ENCODE peak calls at places on chromosomes 7 and 10, in eight cellular contexts. C is lower lobe of right lung, S is cardiac fibroblast, A is A549, W is fibroblast of mammary gland, B is pancreas, Q is choroid plexus epithelial cell, U is fibroblast of lung. O is an unnamed sample.

GRCh38 chr7:129225931-129226572 is 1.2 kb downstream of the AHCYL2 start:
- DNase-seq in U (no peak), A (no peak), B (no peak), C (no peak), Q (peak), W (peak), S (no peak), O (no peak)

GRCh38 chr10:124012991-124013390 is 80.4 kb downstream of the CHST15 start:
- DNase-seq in B (no peak), S (no peak), A (no peak), Q (no peak), C (peak), U (no peak), W (no peak), O (no peak)

GRCh38 chr10:96390460-96390864 is 31.7 kb upstream of the OPALIN start:
- DNase-seq in A (no peak), C (no peak), U (no peak), B (peak), S (no peak), W (no peak), Q (no peak), O (no peak)

GRCh38 chr7:158495780-158496179 is 91.8 kb downstream of the PTPRN2 start:
- DNase-seq in S (peak), C (no peak), U (no peak), Q (peak), A (peak), B (no peak), W (peak), O (no peak)

GRCh38 chr10:100983868-100984669 is 3.2 kb downstream of the MRPL43 start:
- DNase-seq in A (no peak), C (peak), U (no peak), B (no peak), W (no peak), S (no peak), Q (no peak), O (no peak)

GRCh38 chr10:117541405-117541908 is 1.1 kb upstream of the EMX2 start:
- DNase-seq in A (no peak), S (peak), Q (peak), W (peak), B (no peak), C (no peak), U (no peak), O (no peak)

GRCh38 chr10:121927361-121927840 is 430 bp downstream of the ATE1 start:
- DNase-seq in B (peak), S (no peak), U (peak), C (peak), W (peak), Q (no peak), A (no peak), O (peak)

GRCh38 chr7:80851896-80852476 is 66.9 kb downstream of the SEMA3C start:
- DNase-seq in C (no peak), B (no peak), W (peak), Q (peak), U (peak), A (peak), S (peak), O (peak)

GRCh38 chr10:117496616-117497028 is 45.9 kb upstream of the EMX2 start:
- DNase-seq in Q (peak), A (peak), U (peak), C (peak), S (peak), B (peak), W (peak), O (peak)

GRCh38 chr7:22111661-22112060 is 166.0 kb upstream of the CDCA7L start:
- DNase-seq in S (no peak), C (no peak), U (no peak), A (no peak), W (no peak), Q (peak), B (no peak), O (no peak)

GRCh38 chr7:22108151-22108845 is 162.6 kb upstream of the CDCA7L start:
- DNase-seq in C (no peak), Q (no peak), A (no peak), B (no peak), U (no peak), W (no peak), S (no peak), O (no peak)

GRCh38 chr7:22110227-22110839 is 164.6 kb upstream of the CDCA7L start:
- DNase-seq in Q (peak), U (peak), B (peak), C (no peak), S (peak), W (peak), A (peak), O (peak)

GRCh38 chr7:22110881-22111280 is 165.2 kb upstream of the CDCA7L start:
- DNase-seq in Q (peak), B (no peak), U (no peak), W (no peak), S (no peak), C (no peak), A (no peak), O (no peak)

DNA sequence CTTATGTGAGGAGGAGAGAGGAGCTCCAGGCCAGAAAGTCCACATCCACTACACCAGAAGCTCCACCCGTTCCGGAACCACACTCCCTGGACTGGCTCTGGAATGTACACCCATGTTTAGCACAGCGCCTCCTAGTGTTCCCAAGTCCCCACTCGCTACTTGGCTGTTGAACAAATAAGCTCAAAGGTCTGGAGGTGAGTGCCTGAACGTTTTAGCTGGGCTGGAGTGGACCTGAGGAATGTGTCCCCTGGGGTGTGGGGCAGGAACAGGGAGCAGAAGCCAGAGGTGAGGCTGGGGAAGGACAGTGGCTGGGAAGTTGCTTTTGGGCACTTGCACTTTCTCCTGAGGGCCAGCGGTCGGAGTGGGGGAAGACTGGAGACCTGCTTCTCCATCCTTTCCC is 164.1 kb upstream of the CDCA7L start:
- DNase-seq in Q (peak), C (peak), S (peak), B (peak), A (peak), U (peak), W (peak), O (no peak)
- TF ChIP-seq CTCF in Q (peak), C (no peak), S (peak), B (no peak), A (no peak), U (peak), W (peak), O (peak)

GRCh38 chr7:50627824-50628361 is 62.7 kb upstream of the DDC start:
- DNase-seq in U (no peak), B (no peak), S (no peak), W (no peak), A (no peak), C (no peak), Q (no peak), O (no peak)
- H3K4me3 ChIP-seq in U (no peak), B (no peak), S (no peak), W (no peak), A (no peak), C (no peak), Q (no peak), O (no peak)

DNA sequence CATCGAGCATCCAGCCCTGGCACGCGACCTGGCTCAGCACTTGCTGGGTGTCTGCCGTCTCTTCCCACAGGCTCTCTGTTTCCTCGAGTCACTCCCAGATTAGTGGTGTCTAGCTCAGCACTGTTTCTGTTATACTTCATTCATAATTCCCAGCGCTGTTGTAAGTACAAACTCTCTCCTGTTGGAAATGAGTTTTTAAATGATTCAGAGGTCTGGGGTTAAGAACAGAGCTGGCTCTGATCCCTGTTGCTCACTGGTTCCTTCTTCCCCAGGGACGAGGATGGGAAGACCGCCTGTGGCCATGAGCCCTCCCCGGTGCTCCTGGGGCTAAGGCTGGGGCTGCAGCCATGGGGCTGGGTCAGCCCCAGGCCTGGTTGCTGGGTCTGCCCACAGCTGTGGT is 17.3 kb upstream of the C10orf95 start:
- DNase-seq in U (no peak), W (peak), Q (no peak), B (no peak), A (no peak), C (no peak), S (peak), O (no peak)
- TF ChIP-seq CTCF in U (no peak), W (no peak), Q (no peak), B (no peak), A (no peak), C (no peak), S (no peak), O (no peak)

DNA sequence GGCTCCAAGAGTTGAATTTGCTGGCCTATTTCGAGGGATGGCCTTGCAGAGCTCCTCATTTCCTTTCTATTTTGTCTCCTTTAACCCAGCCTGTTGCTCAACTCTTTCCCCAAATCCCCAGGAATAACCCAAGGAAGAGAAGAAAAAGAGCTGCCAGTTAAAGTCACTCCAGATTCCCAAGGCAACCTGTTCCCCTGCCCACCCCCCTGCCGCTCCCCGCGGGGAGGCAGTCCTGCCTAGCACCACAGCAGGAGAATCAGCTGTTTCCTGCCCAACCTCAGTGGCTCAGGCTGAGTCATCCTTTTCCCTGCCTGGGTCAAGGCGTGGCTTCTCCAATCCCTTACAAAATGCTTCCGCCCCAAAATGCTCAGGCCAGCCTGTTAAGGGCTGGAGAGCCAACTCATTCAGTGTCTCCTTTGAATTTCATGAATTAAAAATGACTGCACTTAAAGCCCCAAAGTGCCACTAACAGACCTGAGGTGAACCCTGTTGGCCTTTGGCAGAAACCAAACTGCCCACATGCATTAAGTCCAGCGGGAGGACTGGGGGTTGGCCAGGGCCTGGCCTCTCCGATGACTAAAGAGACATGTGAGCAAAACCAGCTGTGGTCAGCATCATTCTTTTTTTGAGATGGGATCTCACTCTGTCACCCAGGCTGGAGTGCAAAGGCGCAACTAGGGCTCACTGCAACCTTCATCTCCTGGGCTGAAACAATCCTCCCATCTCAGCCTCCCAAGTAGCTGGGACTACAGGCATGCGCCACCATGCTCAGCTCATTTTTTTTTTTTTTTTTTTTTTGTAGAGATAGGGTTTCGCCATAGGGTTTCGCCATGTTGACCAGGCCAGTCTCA is 83.2 kb upstream of the KIF5B start:
- DNase-seq in U (peak), W (peak), B (peak), C (peak), A (peak), S (peak), Q (peak), O (peak)
- H3K4me3 ChIP-seq in U (no peak), W (peak), B (no peak), C (no peak), A (no peak), S (no peak), Q (no peak), O (no peak)

O was measured in astrocyte of the spinal cord.